ENCODE peak calls at places on chromosomes 5 and 9, in six cellular contexts. A is MM.1S, L is GM23248, O is tibial nerve, G is gastrocnemius medialis, Z is BJ. W is an unnamed sample.

GRCh38 chr5:10707198-10708187 is 53.5 kb downstream of the DAP start:
- DNase-seq in A (no peak), L (peak; percentile 81), O (no peak), G (no peak), Z (no peak), W (no peak)

GRCh38 chr9:26744362-26744965 is 148.1 kb downstream of the CAAP1 start:
- DNase-seq in A (peak; percentile 29), L (peak; percentile 41), O (no peak), G (no peak), Z (peak; percentile 0), W (no peak)

GRCh38 chr9:109956811-109957440 is 176.9 kb downstream of the PALM2AKAP2 start:
- DNase-seq in A (no peak), L (peak; percentile 28), O (no peak), G (no peak), Z (peak; percentile 27), W (no peak)

GRCh38 chr9:122144836-122145235 is 14.7 kb downstream of the NDUFA8 start:
- DNase-seq in A (peak; percentile 13), L (peak; percentile 33), O (no peak), G (no peak), Z (no peak), W (no peak)

GRCh38 chr5:150562832-150563231 is 54.9 kb downstream of the NDST1 start:
- DNase-seq in A (peak; percentile 41), L (peak; percentile 63), O (peak; percentile 51), G (no peak), Z (no peak), W (no peak)

GRCh38 chr5:90940227-90940995 is 381.8 kb downstream of the ADGRV1 start:
- DNase-seq in A (peak; percentile 58), L (peak; percentile 42), O (no peak), G (no peak), Z (no peak), W (no peak)

GRCh38 chr9:2872307-2872940 is 28.5 kb upstream of the PUM3 start:
- DNase-seq in A (no peak), L (peak; percentile 56), O (no peak), G (no peak), Z (no peak), W (no peak)

GRCh38 chr5:150428106-150428876 is 15.6 kb upstream of the CD74 start:
- DNase-seq in A (no peak), L (no peak), O (peak; percentile 23), G (no peak), Z (no peak), W (no peak)

GRCh38 chr5:173567548-173567947 is 48.9 kb downstream of the BOD1 start:
- DNase-seq in A (no peak), L (peak; percentile 48), O (no peak), G (no peak), Z (peak; percentile 30), W (no peak)

GRCh38 chr9:17472126-17472525 is 106.7 kb upstream of the SH3GL2 start:
- DNase-seq in A (no peak), L (peak; percentile 13), O (no peak), G (no peak), Z (no peak), W (no peak)

GRCh38 chr9:108724669-108725068 is 131.1 kb downstream of the ACTL7B start:
- DNase-seq in A (no peak), L (peak; percentile 25), O (no peak), G (no peak), Z (peak; percentile 49), W (no peak)

GRCh38 chr5:52868417-52868816 is 80.7 kb downstream of the ITGA1 start:
- DNase-seq in A (no peak), L (no peak), O (no peak), G (no peak), Z (no peak), W (no peak)

GRCh38 chr9:72675586-72675985 is 154.2 kb downstream of the TMC1 start:
- DNase-seq in A (no peak), L (peak; percentile 83), O (no peak), G (no peak), Z (no peak), W (peak; percentile 37)

GRCh38 chr5:33448118-33448517 is 7.4 kb downstream of the TARS1 start:
- DNase-seq in A (no peak), L (no peak), O (no peak), G (no peak), Z (no peak), W (no peak)

GRCh38 chr5:107072967-107073366 is 597.8 kb downstream of the EFNA5 start:
- DNase-seq in A (no peak), L (no peak), O (no peak), G (no peak), Z (no peak), W (no peak)

GRCh38 chr5:142484821-142485387 is 160.1 kb upstream of the SPRY4 start:
- DNase-seq in A (no peak), L (peak; percentile 24), O (no peak), G (no peak), Z (no peak), W (no peak)

GRCh38 chr9:4887556-4887955 is 94.8 kb downstream of the RCL1 start:
- DNase-seq in A (no peak), L (peak; percentile 57), O (no peak), G (no peak), Z (peak; percentile 19), W (no peak)

GRCh38 chr5:154970759-154971158 is 29.9 kb downstream of the MRPL22 start:
- DNase-seq in A (no peak), L (peak; percentile 45), O (no peak), G (no peak), Z (no peak), W (no peak)

GRCh38 chr5:127863161-127863560 is 160.0 kb downstream of the CCDC192 start:
- DNase-seq in A (no peak), L (no peak), O (no peak), G (no peak), Z (no peak), W (no peak)

GRCh38 chr5:78778538-78778937 is 130.0 kb upstream of the LHFPL2 start:
- DNase-seq in A (no peak), L (peak; percentile 64), O (no peak), G (no peak), Z (no peak), W (no peak)

DNA sequence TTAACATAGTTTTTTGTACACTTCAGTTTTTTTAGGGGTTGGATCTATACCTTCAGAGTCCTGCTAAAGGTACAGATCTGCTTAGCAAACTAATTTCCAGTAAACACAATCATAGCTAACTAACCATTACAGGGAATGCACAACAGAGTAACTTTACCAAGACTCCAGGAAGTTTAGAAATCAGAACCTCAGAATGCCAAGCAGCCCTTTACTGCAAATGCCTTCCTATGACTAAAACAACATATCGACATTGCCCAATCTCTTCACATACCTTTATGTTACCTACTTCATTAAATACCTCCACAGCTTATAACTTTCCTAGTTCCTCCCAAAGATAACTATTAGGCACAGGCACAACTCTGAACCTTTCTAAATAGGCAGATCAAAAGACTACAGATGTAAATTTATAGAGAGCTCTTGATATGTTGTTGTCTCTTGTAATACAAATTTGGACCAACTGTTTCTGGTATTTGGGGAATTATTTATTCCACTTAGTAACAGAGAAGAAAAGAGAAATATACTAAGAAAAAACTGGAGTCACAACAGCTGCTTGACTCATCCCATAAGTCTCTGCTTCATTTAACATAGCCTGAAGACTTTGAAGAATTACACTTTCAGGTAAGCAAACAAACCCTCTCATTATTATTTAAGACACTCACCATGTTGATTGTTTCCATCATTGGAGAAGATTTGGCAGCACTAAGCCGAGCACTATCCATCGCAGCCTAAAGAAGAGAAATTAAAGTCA is 46.0 kb upstream of the OR2K2 start:
- DNase-seq in A (no peak), L (peak; percentile 20), O (no peak), G (no peak), Z (no peak), W (no peak)
- H3K36me3 ChIP-seq in A (peaks cover 9% of the 10 kb centered on the region), L (peaks cover 77% of the 10 kb centered on the region), O (peaks cover 96% of the 10 kb centered on the region), G (peaks cover 97% of the 10 kb centered on the region), Z (peaks cover 15% of the 10 kb centered on the region), W (no peaks in the 10 kb centered on the region)

GRCh38 chr5:139650689-139651501 is 2.7 kb downstream of the CXXC5 start:
- DNase-seq in A (no peak), L (peak; percentile 62), O (peak; percentile 59), G (peak; percentile 95), Z (no peak), W (no peak)

GRCh38 chr5:139651502-139651862 is 3.3 kb downstream of the CXXC5 start:
- DNase-seq in A (no peak), L (peak; percentile 63), O (no peak), G (no peak), Z (no peak), W (no peak)

GRCh38 chr5:139652788-139653241 is 4.7 kb downstream of the CXXC5 start:
- DNase-seq in A (peak; percentile 20), L (peak; percentile 60), O (no peak), G (no peak), Z (no peak), W (no peak)

GRCh38 chr5:139653616-139654015 is 5.5 kb downstream of the CXXC5 start:
- DNase-seq in A (no peak), L (no peak), O (no peak), G (no peak), Z (no peak), W (no peak)

DNA sequence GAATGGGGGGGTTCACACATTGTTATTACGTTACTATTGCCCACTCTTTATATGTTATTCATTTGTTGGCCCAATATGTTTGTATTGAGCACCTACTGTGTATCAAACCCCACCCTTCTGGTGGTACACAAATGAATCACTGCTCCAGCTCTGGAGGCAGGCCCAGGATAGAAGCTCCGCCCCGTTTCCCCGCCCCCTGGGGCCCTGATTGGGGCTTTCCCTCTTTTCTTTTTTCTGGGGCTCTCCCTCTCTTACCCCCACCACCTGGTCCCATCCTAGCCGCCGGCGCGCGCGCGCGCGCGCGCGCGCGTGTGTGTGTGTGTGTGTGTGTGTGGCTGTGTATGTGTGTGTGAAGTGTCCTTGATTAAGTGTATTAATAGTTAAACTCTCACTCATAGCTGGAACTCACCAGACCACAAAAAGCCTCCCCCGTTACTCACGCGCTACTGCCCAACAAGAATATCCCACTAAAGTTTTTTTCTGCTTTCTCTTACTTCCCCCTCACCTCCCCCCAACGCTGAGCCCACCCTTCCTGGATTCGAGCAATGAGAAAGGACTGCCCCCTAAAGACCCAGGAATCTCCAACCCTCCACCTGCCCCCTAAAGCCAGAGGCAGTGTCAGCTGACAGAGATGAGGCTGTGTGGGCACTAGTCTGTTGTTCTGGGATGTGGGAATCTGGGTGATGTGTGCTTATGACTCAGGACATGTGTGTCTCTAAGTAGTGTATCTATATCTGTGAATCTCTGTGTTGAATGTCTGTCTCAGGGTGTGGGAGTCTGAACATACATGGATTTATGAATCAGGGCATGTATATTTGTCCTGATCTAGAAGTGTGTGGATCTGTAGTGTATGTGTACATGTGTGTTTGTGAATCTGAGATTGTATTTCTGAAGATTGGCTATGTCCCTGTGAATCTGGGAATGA is 4.0 kb downstream of the CXXC5 start:
- DNase-seq in A (peak; percentile 80), L (peak; percentile 95), O (peak; percentile 88), G (peak; percentile 83), Z (peak; percentile 52), W (peak; percentile 91)
- H3K36me3 ChIP-seq in A (no peaks in the 10 kb centered on the region), L (no peaks in the 10 kb centered on the region), O (no peaks in the 10 kb centered on the region), G (no peaks in the 10 kb centered on the region), Z (no peaks in the 10 kb centered on the region), W (peaks cover 1% of the 10 kb centered on the region)

GRCh38 chr9:129005336-129005997 is 22.7 kb downstream of the SH3GLB2 start:
- DNase-seq in A (no peak), L (no peak), O (no peak), G (no peak), Z (no peak), W (no peak)
- H3K36me3 ChIP-seq in A (peaks cover 8% of the 10 kb centered on the region), L (no peaks in the 10 kb centered on the region), O (peaks cover 97% of the 10 kb centered on the region), G (peaks cover 69% of the 10 kb centered on the region), Z (peaks cover 29% of the 10 kb centered on the region), W (peaks cover 10% of the 10 kb centered on the region)

DNA sequence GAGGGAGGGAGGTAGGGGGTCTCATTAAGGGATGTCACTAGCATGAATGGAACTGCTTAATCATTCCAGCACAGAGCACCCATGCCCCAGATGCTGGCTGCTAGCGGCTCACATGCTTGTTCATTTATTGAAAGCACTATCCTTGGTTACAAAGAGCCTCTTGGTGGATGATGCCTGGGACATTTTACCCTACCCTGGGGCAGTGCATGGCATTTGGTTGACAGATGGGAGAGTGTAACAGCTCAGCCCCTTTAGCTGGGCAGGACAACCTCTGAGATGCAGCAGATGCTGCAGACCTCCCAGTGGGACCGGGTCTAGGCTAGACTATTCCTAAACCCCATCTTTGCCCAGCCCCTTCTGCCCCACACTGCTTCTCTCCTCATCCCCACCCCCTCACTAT is 46.9 kb upstream of the TCERG1 start:
- DNase-seq in A (no peak), L (no peak), O (no peak), G (no peak), Z (no peak), W (no peak)
- H3K36me3 ChIP-seq in A (no peaks in the 10 kb centered on the region), L (no peaks in the 10 kb centered on the region), O (no peaks in the 10 kb centered on the region), G (no peaks in the 10 kb centered on the region), Z (no peaks in the 10 kb centered on the region), W (no peaks in the 10 kb centered on the region)

W was measured in kidney epithelial cell.